ENCODE peak calls at places on chromosomes 13 and 19, in five cellular contexts. One of them, this sample, is unnamed.
A peak's percentile ranks its signal among the peaks of the same experiment; 100 is the strongest.

GRCh38 chr19:16637535-16637934 is 9.5 kb upstream of the MED26 start:
- DNase-seq in AG09319: no peak
- DNase-seq in uterus: no peak
- DNase-seq in BE2C: no peak
- DNase-seq in GM13976: no peak
- DNase-seq in this sample: no peak

GRCh38 chr19:31863122-31863521 is 482.3 kb upstream of the ZNF507 start:
- DNase-seq in uterus: no peak
- DNase-seq in AG09319: no peak
- DNase-seq in BE2C: no peak
- DNase-seq in GM13976: no peak
- DNase-seq in this sample: no peak

GRCh38 chr13:31352467-31352866 is 152.7 kb downstream of the B3GLCT start:
- DNase-seq in AG09319: no peak
- DNase-seq in GM13976: no peak
- DNase-seq in BE2C: peak; percentile 12
- DNase-seq in uterus: no peak
- DNase-seq in this sample: no peak

GRCh38 chr19:38679839-38680238 is 32.4 kb downstream of the ACTN4 start:
- DNase-seq in AG09319: no peak
- DNase-seq in GM13976: no peak
- DNase-seq in uterus: no peak
- DNase-seq in BE2C: no peak
- DNase-seq in this sample: no peak

GRCh38 chr19:19751846-19752245 is 18.9 kb upstream of the ZNF14 start:
- DNase-seq in AG09319: no peak
- DNase-seq in uterus: no peak
- DNase-seq in GM13976: no peak
- DNase-seq in BE2C: no peak
- DNase-seq in this sample: no peak

GRCh38 chr13:31629085-31629785 is 110.1 kb upstream of the RXFP2 start:
- DNase-seq in BE2C: no peak
- DNase-seq in uterus: no peak
- DNase-seq in AG09319: no peak
- DNase-seq in GM13976: no peak
- DNase-seq in this sample: no peak

GRCh38 chr13:49499889-49500660 is 4.3 kb downstream of the PHF11 start:
- DNase-seq in BE2C: no peak
- DNase-seq in uterus: no peak
- DNase-seq in GM13976: no peak
- DNase-seq in AG09319: peak; percentile 41
- DNase-seq in this sample: no peak

GRCh38 chr19:13441810-13442512 is 64.3 kb downstream of the CACNA1A start:
- DNase-seq in GM13976: peak; percentile 52
- DNase-seq in AG09319: no peak
- DNase-seq in BE2C: no peak
- DNase-seq in uterus: no peak
- DNase-seq in this sample: no peak

GRCh38 chr13:30873519-30873918 is 32.6 kb upstream of the MEDAG start:
- DNase-seq in AG09319: no peak
- DNase-seq in uterus: no peak
- DNase-seq in GM13976: no peak
- DNase-seq in BE2C: peak; percentile 28
- DNase-seq in this sample: no peak

GRCh38 chr13:23792680-23793079 is 96.5 kb downstream of the MIPEP start:
- DNase-seq in GM13976: no peak
- DNase-seq in uterus: no peak
- DNase-seq in BE2C: no peak
- DNase-seq in AG09319: no peak
- DNase-seq in this sample: no peak

GRCh38 chr19:18975011-18975410 is 34.0 kb upstream of the HOMER3 start:
- DNase-seq in BE2C: no peak
- DNase-seq in uterus: no peak
- DNase-seq in GM13976: no peak
- DNase-seq in AG09319: no peak
- DNase-seq in this sample: no peak

GRCh38 chr19:49398931-49399330 is 10.9 kb downstream of the KASH5 start:
- DNase-seq in AG09319: no peak
- DNase-seq in uterus: no peak
- DNase-seq in BE2C: no peak
- DNase-seq in GM13976: no peak
- DNase-seq in this sample: no peak
- TF ChIP-seq CTCF in AG09319: no peak
- TF ChIP-seq CTCF in uterus: no peak
- TF ChIP-seq CTCF in BE2C: no peak
- TF ChIP-seq CTCF in GM13976: no peak
- TF ChIP-seq CTCF in this sample: no peak

DNA sequence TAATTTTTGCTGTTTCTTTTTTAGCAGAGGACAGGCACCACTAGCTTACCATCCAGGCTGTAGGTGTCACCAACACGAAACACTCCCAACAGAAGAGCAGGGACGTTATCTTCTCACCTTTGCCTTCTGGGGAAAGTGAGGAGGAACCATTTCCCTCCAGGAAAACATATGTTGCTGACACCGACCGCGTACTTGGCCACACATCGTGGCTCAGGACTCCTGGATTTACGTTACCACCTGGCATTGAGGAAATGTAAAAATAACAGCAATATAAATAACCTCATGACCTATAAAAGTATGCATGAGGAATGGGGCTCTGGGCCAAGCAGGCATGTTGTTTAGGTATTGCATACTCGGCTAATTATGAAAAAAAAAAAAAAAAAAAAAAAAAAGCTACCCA is 525.1 kb downstream of the MYO16 start:
- DNase-seq in uterus: no peak
- DNase-seq in BE2C: no peak
- DNase-seq in GM13976: no peak
- DNase-seq in AG09319: no peak
- DNase-seq in this sample: no peak
- TF ChIP-seq CTCF in uterus: no peak
- TF ChIP-seq CTCF in BE2C: no peak
- TF ChIP-seq CTCF in GM13976: no peak
- TF ChIP-seq CTCF in AG09319: no peak
- TF ChIP-seq CTCF in this sample: no peak

GRCh38 chr13:68234278-68234677 is 1004.1 kb upstream of the PCDH9 start:
- DNase-seq in GM13976: no peak
- DNase-seq in AG09319: no peak
- DNase-seq in BE2C: peak; percentile 14
- DNase-seq in uterus: no peak
- DNase-seq in this sample: no peak
- TF ChIP-seq CTCF in GM13976: no peak
- TF ChIP-seq CTCF in AG09319: no peak
- TF ChIP-seq CTCF in BE2C: peak; percentile 63
- TF ChIP-seq CTCF in uterus: no peak
- TF ChIP-seq CTCF in this sample: no peak

GRCh38 chr19:55528030-55528801 is 8.7 kb downstream of the SBK2 start:
- DNase-seq in uterus: no peak
- DNase-seq in GM13976: no peak
- DNase-seq in BE2C: peak; percentile 37
- DNase-seq in AG09319: no peak
- DNase-seq in this sample: no peak
- TF ChIP-seq CTCF in uterus: no peak
- TF ChIP-seq CTCF in GM13976: no peak
- TF ChIP-seq CTCF in BE2C: no peak
- TF ChIP-seq CTCF in AG09319: peak; percentile 14
- TF ChIP-seq CTCF in this sample: no peak

GRCh38 chr19:41226053-41226873 is 7.2 kb downstream of the AXL start:
- DNase-seq in BE2C: peak; percentile 57
- DNase-seq in GM13976: no peak
- DNase-seq in AG09319: peak; percentile 86
- DNase-seq in uterus: peak; percentile 87
- DNase-seq in this sample: peak; percentile 43
- TF ChIP-seq CTCF in BE2C: peak; percentile 5
- TF ChIP-seq CTCF in GM13976: no peak
- TF ChIP-seq CTCF in AG09319: no peak
- TF ChIP-seq CTCF in uterus: peak; percentile 21
- TF ChIP-seq CTCF in this sample: no peak

DNA sequence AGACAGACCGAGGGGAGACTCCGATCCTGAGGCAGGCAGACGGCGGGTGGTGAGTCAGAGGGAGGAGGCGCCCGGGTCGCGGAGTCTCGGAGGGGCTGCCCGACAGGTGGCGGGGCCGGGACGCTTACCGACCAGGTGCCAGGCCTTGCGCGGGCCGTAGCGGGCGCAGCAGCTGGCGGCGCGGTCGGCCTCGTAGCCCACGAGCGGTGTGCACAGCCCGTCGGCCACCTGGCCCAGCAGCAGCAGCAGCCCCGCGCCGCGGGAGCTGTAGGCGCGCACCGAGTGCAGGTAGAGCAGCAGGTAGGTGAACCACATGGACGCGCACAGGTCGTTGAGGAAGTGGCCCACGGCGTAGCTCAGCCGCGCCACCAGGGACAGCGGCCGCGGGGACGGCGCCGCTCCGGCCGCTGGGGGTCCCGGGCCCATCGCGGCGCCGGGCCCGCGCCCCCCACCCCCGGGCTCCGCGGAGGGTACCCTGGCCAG is 367 bp downstream of the MFSD12 start:
- DNase-seq in AG09319: no peak
- DNase-seq in BE2C: no peak
- DNase-seq in uterus: no peak
- DNase-seq in GM13976: no peak
- DNase-seq in this sample: no peak
- TF ChIP-seq CTCF in AG09319: no peak
- TF ChIP-seq CTCF in BE2C: no peak
- TF ChIP-seq CTCF in uterus: peak; percentile 14
- TF ChIP-seq CTCF in GM13976: no peak
- TF ChIP-seq CTCF in this sample: no peak

GRCh38 chr19:4043966-4044365 is 22.7 kb downstream of the ZBTB7A start:
- DNase-seq in AG09319: no peak
- DNase-seq in GM13976: no peak
- DNase-seq in BE2C: peak; percentile 13
- DNase-seq in uterus: no peak
- DNase-seq in this sample: no peak
- TF ChIP-seq CTCF in AG09319: no peak
- TF ChIP-seq CTCF in GM13976: no peak
- TF ChIP-seq CTCF in BE2C: no peak
- TF ChIP-seq CTCF in uterus: no peak
- TF ChIP-seq CTCF in this sample: no peak

GRCh38 chr13:94416454-94417080 is 62.9 kb downstream of the DCT start:
- DNase-seq in uterus: no peak
- DNase-seq in AG09319: no peak
- DNase-seq in BE2C: peak; percentile 46
- DNase-seq in GM13976: no peak
- DNase-seq in this sample: no peak
- TF ChIP-seq CTCF in uterus: no peak
- TF ChIP-seq CTCF in AG09319: peak; percentile 48
- TF ChIP-seq CTCF in BE2C: peak; percentile 91
- TF ChIP-seq CTCF in GM13976: no peak
- TF ChIP-seq CTCF in this sample: no peak

GRCh38 chr19:1066748-1067340 is at the start of gene ARHGAP45:
- DNase-seq in GM13976: peak; percentile 91
- DNase-seq in uterus: no peak
- DNase-seq in BE2C: no peak
- DNase-seq in AG09319: no peak
- DNase-seq in this sample: no peak

GRCh38 chr19:1066251-1066747 is 668 bp upstream of the ARHGAP45 start:
- DNase-seq in GM13976: no peak
- DNase-seq in BE2C: no peak
- DNase-seq in AG09319: no peak
- DNase-seq in uterus: no peak
- DNase-seq in this sample: no peak

GRCh38 chr19:1067341-1068103 is 555 bp downstream of the ARHGAP45 start:
- DNase-seq in BE2C: no peak
- DNase-seq in AG09319: no peak
- DNase-seq in uterus: no peak
- DNase-seq in GM13976: peak; percentile 47
- DNase-seq in this sample: no peak

GRCh38 chr19:1069009-1069779 is 2.2 kb downstream of the ARHGAP45 start:
- DNase-seq in AG09319: no peak
- DNase-seq in uterus: no peak
- DNase-seq in GM13976: peak; percentile 70
- DNase-seq in BE2C: no peak
- DNase-seq in this sample: no peak

GRCh38 chr19:1068111-1069001 is 1.4 kb downstream of the ARHGAP45 start:
- DNase-seq in BE2C: no peak
- DNase-seq in AG09319: no peak
- DNase-seq in GM13976: peak; percentile 69
- DNase-seq in uterus: no peak
- DNase-seq in this sample: no peak
- TF ChIP-seq CTCF in BE2C: no peak
- TF ChIP-seq CTCF in AG09319: no peak
- TF ChIP-seq CTCF in GM13976: no peak
- TF ChIP-seq CTCF in uterus: no peak
- TF ChIP-seq CTCF in this sample: no peak

This sample was measured in dorsolateral prefrontal cortex.